ENCODE peak calls at places on chromosomes 13 and 19, in six cellular contexts. A, S, U, W, H and J are unnamed samples.

GRCh38 chr13:64074989-64075474 is 2659.4 kb upstream of the PCDH20 start:
- DNase-seq in W (no peak), H (no peak), A (no peak), S (no peak), U (no peak), J (no peak)

GRCh38 chr13:113636266-113636963 is 21.6 kb downstream of the ATP4B start:
- DNase-seq in S (peak; percentile 1), A (no peak), W (no peak), H (no peak), U (no peak), J (no peak)

GRCh38 chr13:113740286-113740556 is 18.8 kb upstream of the TMEM255B start:
- DNase-seq in H (no peak), W (no peak), S (no peak), A (no peak), U (no peak), J (no peak)

GRCh38 chr13:96730676-96731075 is 263.6 kb downstream of the OXGR1 start:
- DNase-seq in H (no peak), A (no peak), U (no peak), W (no peak), S (no peak), J (no peak)

GRCh38 chr13:109870281-109871017 is 84.1 kb upstream of the IRS2 start:
- DNase-seq in S (no peak), H (no peak), A (no peak), U (no peak), W (no peak), J (no peak)

GRCh38 chr13:32426191-32426980 is 1.5 kb downstream of the N4BP2L1 start:
- DNase-seq in A (no peak), U (peak; percentile 38), W (no peak), S (no peak), H (no peak), J (peak; percentile 18)

GRCh38 chr19:47239610-47240296 is 8.8 kb upstream of the BBC3 start:
- DNase-seq in A (peak; percentile 35), H (peak; percentile 31), W (peak; percentile 61), U (peak; percentile 79), S (peak; percentile 40), J (peak; percentile 65)

GRCh38 chr13:52348081-52348480 is 57.9 kb downstream of the THSD1 start:
- DNase-seq in U (no peak), S (no peak), H (no peak), A (no peak), W (no peak), J (no peak)

GRCh38 chr13:85314686-85315085 is 484.5 kb downstream of the SLITRK6 start:
- DNase-seq in W (no peak), H (no peak), S (no peak), U (no peak), A (no peak), J (no peak)

GRCh38 chr13:99357149-99357596 is 50.0 kb upstream of the GPR183 start:
- DNase-seq in S (no peak), H (no peak), A (no peak), U (no peak), W (no peak), J (peak; percentile 45)

GRCh38 chr13:49410477-49410876 is 33.4 kb downstream of the CAB39L start:
- DNase-seq in A (no peak), W (no peak), U (no peak), S (no peak), H (no peak), J (no peak)

GRCh38 chr13:113378825-113379224 is 14.9 kb upstream of the GRTP1 start:
- DNase-seq in H (no peak), W (no peak), A (no peak), U (no peak), S (no peak), J (no peak)